ENCODE peak calls at places on chromosome 18, in ten cellular contexts. One of them, this sample, is unnamed.

GRCh38 chr18:74616494-74616893 is 18.8 kb downstream of the ZNF407 start:
- DNase-seq in H7: no peak
- DNase-seq in HCT116: no peak
- DNase-seq in tibial artery: no peak
- DNase-seq in nucleus accumbens: no peak
- DNase-seq in right lobe of liver: no peak
- DNase-seq in fibroblast of the aortic adventitia: no peak
- DNase-seq in MCF 10A: no peak
- DNase-seq in small intestine: no peak
- DNase-seq in activated T-cell treated with anti-CD3 and anti-CD28 coated beads for 4 hours: no peak
- DNase-seq in this sample: no peak

GRCh38 chr18:22872894-22873537 is 60.1 kb upstream of the RBBP8 start:
- DNase-seq in right lobe of liver: no peak
- DNase-seq in MCF 10A: no peak
- DNase-seq in fibroblast of the aortic adventitia: peak
- DNase-seq in activated T-cell treated with anti-CD3 and anti-CD28 coated beads for 4 hours: no peak
- DNase-seq in HCT116: no peak
- DNase-seq in tibial artery: no peak
- DNase-seq in nucleus accumbens: no peak
- DNase-seq in H7: no peak
- DNase-seq in small intestine: peak
- DNase-seq in this sample: no peak

GRCh38 chr18:61738488-61738887 is 154.3 kb downstream of the RNF152 start:
- DNase-seq in H7: no peak
- DNase-seq in right lobe of liver: no peak
- DNase-seq in small intestine: peak
- DNase-seq in HCT116: no peak
- DNase-seq in tibial artery: peak
- DNase-seq in nucleus accumbens: no peak
- DNase-seq in fibroblast of the aortic adventitia: peak
- DNase-seq in activated T-cell treated with anti-CD3 and anti-CD28 coated beads for 4 hours: no peak
- DNase-seq in MCF 10A: peak
- DNase-seq in this sample: peak

GRCh38 chr18:37663446-37663845 is 97.8 kb upstream of the CELF4 start:
- DNase-seq in tibial artery: no peak
- DNase-seq in HCT116: no peak
- DNase-seq in right lobe of liver: no peak
- DNase-seq in fibroblast of the aortic adventitia: no peak
- DNase-seq in activated T-cell treated with anti-CD3 and anti-CD28 coated beads for 4 hours: no peak
- DNase-seq in MCF 10A: no peak
- DNase-seq in H7: no peak
- DNase-seq in small intestine: no peak
- DNase-seq in nucleus accumbens: peak
- DNase-seq in this sample: no peak

GRCh38 chr18:47644896-47645295 is 285.6 kb downstream of the SMAD2 start:
- DNase-seq in tibial artery: no peak
- DNase-seq in activated T-cell treated with anti-CD3 and anti-CD28 coated beads for 4 hours: no peak
- DNase-seq in fibroblast of the aortic adventitia: no peak
- DNase-seq in MCF 10A: no peak
- DNase-seq in HCT116: no peak
- DNase-seq in small intestine: no peak
- DNase-seq in nucleus accumbens: no peak
- DNase-seq in H7: no peak
- DNase-seq in right lobe of liver: no peak
- DNase-seq in this sample: no peak

GRCh38 chr18:79814373-79814772 is 16.6 kb downstream of the KCNG2 start:
- DNase-seq in small intestine: no peak
- DNase-seq in MCF 10A: no peak
- DNase-seq in H7: peak
- DNase-seq in activated T-cell treated with anti-CD3 and anti-CD28 coated beads for 4 hours: no peak
- DNase-seq in right lobe of liver: no peak
- DNase-seq in HCT116: no peak
- DNase-seq in tibial artery: no peak
- DNase-seq in nucleus accumbens: no peak
- DNase-seq in fibroblast of the aortic adventitia: no peak
- DNase-seq in this sample: no peak

GRCh38 chr18:76414936-76415621 is 80.0 kb downstream of the ZNF516 start:
- DNase-seq in tibial artery: no peak
- DNase-seq in H7: no peak
- DNase-seq in MCF 10A: no peak
- DNase-seq in right lobe of liver: no peak
- DNase-seq in fibroblast of the aortic adventitia: no peak
- DNase-seq in activated T-cell treated with anti-CD3 and anti-CD28 coated beads for 4 hours: no peak
- DNase-seq in small intestine: no peak
- DNase-seq in nucleus accumbens: no peak
- DNase-seq in HCT116: no peak
- DNase-seq in this sample: no peak

GRCh38 chr18:27017901-27018500 is 152.5 kb upstream of the AQP4 start:
- DNase-seq in MCF 10A: peak
- DNase-seq in activated T-cell treated with anti-CD3 and anti-CD28 coated beads for 4 hours: no peak
- DNase-seq in H7: peak
- DNase-seq in HCT116: no peak
- DNase-seq in right lobe of liver: no peak
- DNase-seq in nucleus accumbens: no peak
- DNase-seq in fibroblast of the aortic adventitia: peak
- DNase-seq in tibial artery: no peak
- DNase-seq in small intestine: peak
- DNase-seq in this sample: peak

GRCh38 chr18:3411854-3412268 is 38.1 kb upstream of the TGIF1 start:
- DNase-seq in H7: peak
- DNase-seq in activated T-cell treated with anti-CD3 and anti-CD28 coated beads for 4 hours: peak
- DNase-seq in small intestine: peak
- DNase-seq in fibroblast of the aortic adventitia: peak
- DNase-seq in MCF 10A: no peak
- DNase-seq in nucleus accumbens: no peak
- DNase-seq in tibial artery: no peak
- DNase-seq in HCT116: no peak
- DNase-seq in right lobe of liver: no peak
- DNase-seq in this sample: peak

GRCh38 chr18:74652392-74652988 is 54.8 kb downstream of the ZNF407 start:
- DNase-seq in nucleus accumbens: no peak
- DNase-seq in H7: no peak
- DNase-seq in right lobe of liver: no peak
- DNase-seq in MCF 10A: peak
- DNase-seq in fibroblast of the aortic adventitia: peak
- DNase-seq in HCT116: peak
- DNase-seq in tibial artery: no peak
- DNase-seq in small intestine: peak
- DNase-seq in activated T-cell treated with anti-CD3 and anti-CD28 coated beads for 4 hours: no peak
- DNase-seq in this sample: peak

GRCh38 chr18:25827961-25828561 is 262.4 kb downstream of the SS18 start:
- DNase-seq in activated T-cell treated with anti-CD3 and anti-CD28 coated beads for 4 hours: no peak
- DNase-seq in H7: no peak
- DNase-seq in right lobe of liver: no peak
- DNase-seq in nucleus accumbens: no peak
- DNase-seq in HCT116: no peak
- DNase-seq in fibroblast of the aortic adventitia: peak
- DNase-seq in MCF 10A: no peak
- DNase-seq in tibial artery: no peak
- DNase-seq in small intestine: no peak
- DNase-seq in this sample: peak

GRCh38 chr18:58491773-58492752 is 136.8 kb downstream of the ALPK2 start:
- DNase-seq in tibial artery: no peak
- DNase-seq in H7: no peak
- DNase-seq in right lobe of liver: no peak
- DNase-seq in MCF 10A: no peak
- DNase-seq in fibroblast of the aortic adventitia: no peak
- DNase-seq in activated T-cell treated with anti-CD3 and anti-CD28 coated beads for 4 hours: no peak
- DNase-seq in nucleus accumbens: no peak
- DNase-seq in HCT116: no peak
- DNase-seq in small intestine: no peak
- DNase-seq in this sample: no peak

GRCh38 chr18:58785171-58785805 is 79.4 kb upstream of the ZNF532 start:
- DNase-seq in nucleus accumbens: peak
- DNase-seq in tibial artery: peak
- DNase-seq in fibroblast of the aortic adventitia: peak
- DNase-seq in MCF 10A: peak
- DNase-seq in small intestine: peak
- DNase-seq in activated T-cell treated with anti-CD3 and anti-CD28 coated beads for 4 hours: no peak
- DNase-seq in HCT116: peak
- DNase-seq in H7: no peak
- DNase-seq in right lobe of liver: no peak
- DNase-seq in this sample: peak

GRCh38 chr18:63617049-63617995 is 26.7 kb downstream of the SERPINB4 start:
- DNase-seq in right lobe of liver: no peak
- DNase-seq in nucleus accumbens: no peak
- DNase-seq in H7: no peak
- DNase-seq in activated T-cell treated with anti-CD3 and anti-CD28 coated beads for 4 hours: no peak
- DNase-seq in HCT116: no peak
- DNase-seq in small intestine: no peak
- DNase-seq in tibial artery: no peak
- DNase-seq in fibroblast of the aortic adventitia: peak
- DNase-seq in MCF 10A: no peak
- DNase-seq in this sample: no peak

GRCh38 chr18:65938592-65939372 is 188.0 kb downstream of the CDH7 start:
- DNase-seq in tibial artery: no peak
- DNase-seq in activated T-cell treated with anti-CD3 and anti-CD28 coated beads for 4 hours: no peak
- DNase-seq in HCT116: peak
- DNase-seq in fibroblast of the aortic adventitia: no peak
- DNase-seq in MCF 10A: peak
- DNase-seq in small intestine: peak
- DNase-seq in right lobe of liver: no peak
- DNase-seq in nucleus accumbens: peak
- DNase-seq in H7: no peak
- DNase-seq in this sample: no peak

GRCh38 chr18:35581555-35582309 is at the start of gene GALNT1:
- DNase-seq in right lobe of liver: peak
- DNase-seq in HCT116: no peak
- DNase-seq in small intestine: peak
- DNase-seq in H7: peak
- DNase-seq in fibroblast of the aortic adventitia: no peak
- DNase-seq in nucleus accumbens: no peak
- DNase-seq in tibial artery: peak
- DNase-seq in activated T-cell treated with anti-CD3 and anti-CD28 coated beads for 4 hours: peak
- DNase-seq in MCF 10A: peak
- DNase-seq in this sample: peak

GRCh38 chr18:8686556-8686955 is 18.8 kb upstream of the MTCL1 start:
- DNase-seq in HCT116: no peak
- DNase-seq in H7: no peak
- DNase-seq in MCF 10A: no peak
- DNase-seq in small intestine: no peak
- DNase-seq in activated T-cell treated with anti-CD3 and anti-CD28 coated beads for 4 hours: no peak
- DNase-seq in tibial artery: no peak
- DNase-seq in nucleus accumbens: no peak
- DNase-seq in fibroblast of the aortic adventitia: no peak
- DNase-seq in right lobe of liver: no peak
- DNase-seq in this sample: no peak

GRCh38 chr18:13438507-13439056 is 220.0 kb downstream of the LDLRAD4 start:
- DNase-seq in nucleus accumbens: no peak
- DNase-seq in MCF 10A: no peak
- DNase-seq in right lobe of liver: no peak
- DNase-seq in fibroblast of the aortic adventitia: no peak
- DNase-seq in small intestine: no peak
- DNase-seq in activated T-cell treated with anti-CD3 and anti-CD28 coated beads for 4 hours: no peak
- DNase-seq in HCT116: no peak
- DNase-seq in tibial artery: no peak
- DNase-seq in H7: no peak
- DNase-seq in this sample: no peak

GRCh38 chr18:59200787-59201186 is 19.2 kb upstream of the GRP start:
- DNase-seq in MCF 10A: peak
- DNase-seq in small intestine: no peak
- DNase-seq in fibroblast of the aortic adventitia: no peak
- DNase-seq in nucleus accumbens: no peak
- DNase-seq in activated T-cell treated with anti-CD3 and anti-CD28 coated beads for 4 hours: no peak
- DNase-seq in HCT116: peak
- DNase-seq in H7: no peak
- DNase-seq in tibial artery: no peak
- DNase-seq in right lobe of liver: no peak
- DNase-seq in this sample: peak

GRCh38 chr18:37563810-37564511 is 1.6 kb downstream of the CELF4 start:
- DNase-seq in fibroblast of the aortic adventitia: no peak
- DNase-seq in tibial artery: no peak
- DNase-seq in small intestine: no peak
- DNase-seq in H7: no peak
- DNase-seq in nucleus accumbens: no peak
- DNase-seq in HCT116: no peak
- DNase-seq in activated T-cell treated with anti-CD3 and anti-CD28 coated beads for 4 hours: no peak
- DNase-seq in MCF 10A: no peak
- DNase-seq in right lobe of liver: no peak
- DNase-seq in this sample: no peak

This sample was measured in GM03348.